ENCODE peak calls at places on chromosomes 2 and 18, in seven cellular contexts. One of them, this sample, is unnamed.

GRCh38 chr2:207491086-207491485 is 38.7 kb upstream of the CREB1 start:
- DNase-seq in MCF 10A: no peak
- DNase-seq in esophagus squamous epithelium: no peak
- DNase-seq in WERI-Rb-1: no peak
- DNase-seq in neural progenitor cell: no peak
- DNase-seq in CD4-positive, alpha-beta T cell: no peak
- DNase-seq in GM23338: no peak
- DNase-seq in this sample: no peak

GRCh38 chr18:70288851-70289328 is at the start of gene SOCS6:
- DNase-seq in CD4-positive, alpha-beta T cell: no peak
- DNase-seq in MCF 10A: peak
- DNase-seq in GM23338: peak
- DNase-seq in WERI-Rb-1: peak
- DNase-seq in neural progenitor cell: peak
- DNase-seq in esophagus squamous epithelium: peak
- DNase-seq in this sample: peak

GRCh38 chr2:31384351-31384750 is 30.2 kb downstream of the XDH start:
- DNase-seq in esophagus squamous epithelium: no peak
- DNase-seq in MCF 10A: peak
- DNase-seq in GM23338: no peak
- DNase-seq in WERI-Rb-1: no peak
- DNase-seq in neural progenitor cell: no peak
- DNase-seq in CD4-positive, alpha-beta T cell: no peak
- DNase-seq in this sample: no peak

GRCh38 chr2:88059979-88060906 is 4.7 kb upstream of the KRCC1 start:
- DNase-seq in WERI-Rb-1: peak
- DNase-seq in neural progenitor cell: peak
- DNase-seq in MCF 10A: peak
- DNase-seq in GM23338: peak
- DNase-seq in CD4-positive, alpha-beta T cell: no peak
- DNase-seq in esophagus squamous epithelium: no peak
- DNase-seq in this sample: no peak

GRCh38 chr2:145383961-145384360 is 864.0 kb upstream of the ZEB2 start:
- DNase-seq in CD4-positive, alpha-beta T cell: no peak
- DNase-seq in MCF 10A: no peak
- DNase-seq in neural progenitor cell: no peak
- DNase-seq in esophagus squamous epithelium: no peak
- DNase-seq in WERI-Rb-1: no peak
- DNase-seq in GM23338: no peak
- DNase-seq in this sample: no peak

GRCh38 chr2:106193491-106193976 is 567 bp downstream of the UXS1 start:
- DNase-seq in MCF 10A: peak
- DNase-seq in esophagus squamous epithelium: no peak
- DNase-seq in WERI-Rb-1: peak
- DNase-seq in GM23338: peak
- DNase-seq in CD4-positive, alpha-beta T cell: no peak
- DNase-seq in neural progenitor cell: peak
- DNase-seq in this sample: peak

GRCh38 chr18:78144669-78145068 is 834.9 kb upstream of the SALL3 start:
- DNase-seq in MCF 10A: no peak
- DNase-seq in CD4-positive, alpha-beta T cell: no peak
- DNase-seq in WERI-Rb-1: no peak
- DNase-seq in esophagus squamous epithelium: no peak
- DNase-seq in neural progenitor cell: no peak
- DNase-seq in GM23338: no peak
- DNase-seq in this sample: no peak

GRCh38 chr18:4806342-4806741 is 351.2 kb upstream of the DLGAP1 start:
- DNase-seq in CD4-positive, alpha-beta T cell: no peak
- DNase-seq in neural progenitor cell: no peak
- DNase-seq in MCF 10A: no peak
- DNase-seq in WERI-Rb-1: no peak
- DNase-seq in esophagus squamous epithelium: no peak
- DNase-seq in GM23338: no peak
- DNase-seq in this sample: no peak

GRCh38 chr2:108363900-108364225 is 13.9 kb upstream of the SULT1C4 start:
- DNase-seq in neural progenitor cell: no peak
- DNase-seq in MCF 10A: no peak
- DNase-seq in esophagus squamous epithelium: no peak
- DNase-seq in WERI-Rb-1: no peak
- DNase-seq in CD4-positive, alpha-beta T cell: no peak
- DNase-seq in GM23338: no peak
- DNase-seq in this sample: no peak

GRCh38 chr2:15559800-15560403 is 1.2 kb downstream of the NBAS start:
- DNase-seq in neural progenitor cell: no peak
- DNase-seq in WERI-Rb-1: no peak
- DNase-seq in CD4-positive, alpha-beta T cell: no peak
- DNase-seq in esophagus squamous epithelium: no peak
- DNase-seq in MCF 10A: no peak
- DNase-seq in GM23338: no peak
- DNase-seq in this sample: no peak

GRCh38 chr2:174546519-174547506 is 50.8 kb downstream of the WIPF1 start:
- DNase-seq in WERI-Rb-1: peak
- DNase-seq in neural progenitor cell: peak
- DNase-seq in esophagus squamous epithelium: no peak
- DNase-seq in GM23338: peak
- DNase-seq in MCF 10A: peak
- DNase-seq in CD4-positive, alpha-beta T cell: peak
- DNase-seq in this sample: peak

GRCh38 chr2:18104583-18105224 is 226.2 kb downstream of the KCNS3 start:
- DNase-seq in neural progenitor cell: no peak
- DNase-seq in WERI-Rb-1: no peak
- DNase-seq in GM23338: no peak
- DNase-seq in MCF 10A: no peak
- DNase-seq in CD4-positive, alpha-beta T cell: no peak
- DNase-seq in esophagus squamous epithelium: no peak
- DNase-seq in this sample: no peak

GRCh38 chr18:46148810-46149209 is 44.6 kb downstream of the HAUS1 start:
- DNase-seq in CD4-positive, alpha-beta T cell: peak
- DNase-seq in neural progenitor cell: peak
- DNase-seq in WERI-Rb-1: peak
- DNase-seq in esophagus squamous epithelium: no peak
- DNase-seq in MCF 10A: peak
- DNase-seq in GM23338: peak
- DNase-seq in this sample: peak

GRCh38 chr2:236545814-236546480 is 23.7 kb upstream of the ACKR3 start:
- DNase-seq in MCF 10A: no peak
- DNase-seq in CD4-positive, alpha-beta T cell: no peak
- DNase-seq in WERI-Rb-1: no peak
- DNase-seq in GM23338: no peak
- DNase-seq in neural progenitor cell: no peak
- DNase-seq in esophagus squamous epithelium: no peak
- DNase-seq in this sample: no peak

GRCh38 chr2:35347561-35347960 is 1008.0 kb upstream of the CRIM1 start:
- DNase-seq in WERI-Rb-1: no peak
- DNase-seq in neural progenitor cell: no peak
- DNase-seq in esophagus squamous epithelium: no peak
- DNase-seq in GM23338: no peak
- DNase-seq in MCF 10A: no peak
- DNase-seq in CD4-positive, alpha-beta T cell: no peak
- DNase-seq in this sample: no peak

DNA sequence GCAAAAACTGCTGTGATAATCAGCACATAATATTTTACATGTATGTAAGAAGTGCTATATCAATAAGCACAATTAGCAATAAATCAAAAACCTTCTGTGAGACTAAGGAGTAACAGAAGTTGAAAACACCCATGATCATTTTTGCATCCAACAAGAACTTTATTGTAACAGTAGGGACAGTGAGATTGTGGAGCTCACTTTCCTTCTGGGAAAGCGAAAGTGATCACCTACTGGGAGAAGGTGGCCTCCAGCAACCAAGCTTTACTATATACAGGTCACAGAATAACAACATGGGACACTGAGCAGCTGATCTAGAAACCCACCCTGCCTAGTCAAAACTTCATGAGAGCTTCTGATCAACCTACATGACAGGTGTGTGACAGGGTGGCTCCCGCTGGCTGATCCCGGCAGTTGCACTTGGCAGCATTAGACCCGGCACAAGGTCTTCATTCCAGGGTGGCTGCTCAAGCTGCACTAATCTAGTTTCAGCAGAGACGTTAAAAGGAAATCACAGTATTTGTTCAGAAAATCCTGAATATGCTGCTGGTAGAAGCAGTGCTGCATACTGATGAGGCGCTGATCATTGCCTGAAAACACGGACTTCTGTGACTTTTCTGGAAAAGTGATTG is 63.5 kb upstream of the ARL5A start:
- DNase-seq in WERI-Rb-1: peak
- DNase-seq in CD4-positive, alpha-beta T cell: no peak
- DNase-seq in esophagus squamous epithelium: no peak
- DNase-seq in MCF 10A: no peak
- DNase-seq in neural progenitor cell: no peak
- DNase-seq in GM23338: peak
- DNase-seq in this sample: no peak
- TF ChIP-seq CTCF in WERI-Rb-1: peak
- TF ChIP-seq CTCF in CD4-positive, alpha-beta T cell: no peak
- TF ChIP-seq CTCF in esophagus squamous epithelium: no peak
- TF ChIP-seq CTCF in MCF 10A: no peak
- TF ChIP-seq CTCF in neural progenitor cell: no peak
- TF ChIP-seq CTCF in GM23338: peak
- TF ChIP-seq CTCF in this sample: no peak

DNA sequence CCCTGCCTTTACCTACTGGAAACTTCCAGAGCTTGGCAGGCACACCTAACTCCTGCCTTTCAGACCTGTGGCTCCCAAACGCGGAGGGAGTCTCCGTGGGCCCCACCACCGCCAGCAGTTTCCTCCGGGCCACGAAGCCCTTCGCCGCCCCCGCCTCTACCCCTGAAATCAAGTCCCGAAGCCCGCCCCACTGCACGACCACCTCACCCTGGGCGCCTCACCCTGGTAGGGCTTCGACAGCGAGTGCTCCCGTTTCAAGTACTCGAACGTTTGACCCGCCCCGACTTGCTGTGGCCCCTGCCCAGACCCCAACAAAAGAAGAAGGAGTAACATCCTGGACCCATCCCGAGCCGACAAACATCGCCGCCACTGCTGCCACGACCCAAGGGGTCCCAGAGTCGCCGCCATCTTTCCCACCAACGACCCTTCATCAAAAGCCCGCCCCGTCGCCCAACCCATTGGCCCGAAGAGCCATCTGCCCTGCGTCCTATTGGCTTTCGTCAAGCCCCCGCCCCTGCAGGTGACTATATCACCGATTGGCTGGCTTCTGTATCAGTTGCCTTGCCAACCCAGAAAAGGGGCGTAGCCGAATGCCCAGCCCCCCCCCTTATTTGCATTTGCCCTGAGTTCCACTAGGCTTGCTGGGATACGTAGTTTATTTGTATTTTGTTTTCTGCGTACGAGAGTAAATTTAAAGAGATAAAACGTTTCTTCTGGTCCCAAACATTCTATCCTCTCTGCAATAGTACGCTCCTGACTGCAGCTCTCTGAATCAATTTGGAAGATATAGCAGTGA is at the start of gene LMAN2L:
- DNase-seq in MCF 10A: peak
- DNase-seq in WERI-Rb-1: peak
- DNase-seq in CD4-positive, alpha-beta T cell: peak
- DNase-seq in GM23338: peak
- DNase-seq in neural progenitor cell: peak
- DNase-seq in esophagus squamous epithelium: peak
- DNase-seq in this sample: peak
- TF ChIP-seq CTCF in MCF 10A: no peak
- TF ChIP-seq CTCF in WERI-Rb-1: peak
- TF ChIP-seq CTCF in CD4-positive, alpha-beta T cell: no peak
- TF ChIP-seq CTCF in GM23338: no peak
- TF ChIP-seq CTCF in neural progenitor cell: peak
- TF ChIP-seq CTCF in esophagus squamous epithelium: no peak
- TF ChIP-seq CTCF in this sample: no peak

GRCh38 chr18:74595425-74595824 is 2.2 kb upstream of the ZNF407 start:
- DNase-seq in esophagus squamous epithelium: no peak
- DNase-seq in WERI-Rb-1: no peak
- DNase-seq in neural progenitor cell: no peak
- DNase-seq in MCF 10A: no peak
- DNase-seq in GM23338: no peak
- DNase-seq in CD4-positive, alpha-beta T cell: no peak
- DNase-seq in this sample: no peak
- TF ChIP-seq CTCF in esophagus squamous epithelium: no peak
- TF ChIP-seq CTCF in WERI-Rb-1: no peak
- TF ChIP-seq CTCF in neural progenitor cell: no peak
- TF ChIP-seq CTCF in MCF 10A: no peak
- TF ChIP-seq CTCF in GM23338: no peak
- TF ChIP-seq CTCF in CD4-positive, alpha-beta T cell: no peak
- TF ChIP-seq CTCF in this sample: no peak

DNA sequence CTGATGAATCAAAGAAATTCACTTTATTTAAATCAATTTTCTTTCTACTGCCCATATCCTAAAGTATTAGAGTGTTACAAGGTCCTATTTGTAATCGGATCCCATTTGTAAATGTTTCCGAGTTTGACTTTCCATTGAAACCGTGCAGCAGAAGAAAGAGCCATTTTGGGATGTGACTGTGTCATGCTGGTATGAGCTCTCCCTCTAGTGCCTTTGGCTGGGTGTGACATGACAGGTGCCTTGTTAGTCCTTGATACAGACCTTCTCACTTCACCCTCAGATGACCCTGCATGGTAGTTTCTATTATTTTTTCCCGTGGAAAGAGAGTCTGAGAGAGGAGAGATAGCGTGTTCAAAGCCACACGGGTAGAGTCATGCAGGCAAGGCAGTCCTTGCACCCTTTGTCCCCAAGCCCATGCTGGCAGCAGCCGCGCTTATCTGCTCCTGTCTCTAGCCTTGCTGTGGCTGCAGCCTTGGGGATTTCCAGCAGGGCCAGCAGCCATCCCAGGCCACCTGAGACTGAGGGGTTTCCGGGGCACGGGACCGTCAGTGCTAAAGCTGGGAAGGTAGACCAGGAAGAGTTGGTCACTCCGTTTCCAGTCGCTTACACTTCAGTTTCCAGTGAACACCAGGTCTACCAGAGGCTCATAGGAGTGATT is 21.4 kb downstream of the CHMP1B start:
- DNase-seq in GM23338: peak
- DNase-seq in MCF 10A: peak
- DNase-seq in neural progenitor cell: peak
- DNase-seq in CD4-positive, alpha-beta T cell: no peak
- DNase-seq in WERI-Rb-1: no peak
- DNase-seq in esophagus squamous epithelium: no peak
- DNase-seq in this sample: no peak
- TF ChIP-seq CTCF in GM23338: peak
- TF ChIP-seq CTCF in MCF 10A: peak
- TF ChIP-seq CTCF in neural progenitor cell: peak
- TF ChIP-seq CTCF in CD4-positive, alpha-beta T cell: peak
- TF ChIP-seq CTCF in WERI-Rb-1: peak
- TF ChIP-seq CTCF in esophagus squamous epithelium: no peak
- TF ChIP-seq CTCF in this sample: no peak

DNA sequence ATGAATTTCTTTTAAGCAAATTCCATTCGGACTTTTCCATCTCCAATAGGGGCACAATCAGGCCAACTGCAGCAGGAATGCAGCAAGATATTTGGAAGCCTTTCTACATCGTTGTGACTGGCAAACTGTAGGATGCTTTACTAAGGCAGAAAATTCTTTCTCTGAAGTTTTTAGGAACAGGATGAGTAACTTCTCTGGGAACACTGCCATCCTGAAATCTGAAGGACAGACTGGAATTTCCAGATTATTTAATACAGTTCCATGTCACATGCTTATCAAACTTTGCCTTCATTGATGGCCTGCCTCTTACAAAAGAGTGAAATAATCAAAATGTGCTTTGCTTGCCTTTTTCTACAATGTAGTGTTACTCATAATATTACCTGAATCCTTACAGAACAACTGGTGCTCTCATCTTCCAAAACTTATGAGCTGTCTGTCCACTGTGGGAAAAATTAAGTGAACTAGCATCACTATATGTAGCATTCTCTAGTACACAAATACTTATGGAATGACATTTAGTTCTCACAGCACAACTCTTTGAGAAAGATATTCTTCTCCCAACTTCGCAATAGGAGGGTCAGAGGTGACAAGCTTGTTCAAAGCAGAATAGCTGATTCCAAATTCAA is 32.0 kb upstream of the MAP2 start:
- DNase-seq in MCF 10A: peak
- DNase-seq in neural progenitor cell: no peak
- DNase-seq in esophagus squamous epithelium: no peak
- DNase-seq in CD4-positive, alpha-beta T cell: no peak
- DNase-seq in GM23338: peak
- DNase-seq in WERI-Rb-1: no peak
- DNase-seq in this sample: no peak
- TF ChIP-seq CTCF in MCF 10A: no peak
- TF ChIP-seq CTCF in neural progenitor cell: no peak
- TF ChIP-seq CTCF in esophagus squamous epithelium: no peak
- TF ChIP-seq CTCF in CD4-positive, alpha-beta T cell: no peak
- TF ChIP-seq CTCF in GM23338: no peak
- TF ChIP-seq CTCF in WERI-Rb-1: no peak
- TF ChIP-seq CTCF in this sample: no peak

This sample was measured in glutamatergic neuron.